ENCODE peak calls at places on chromosomes 12 and 14, in ten cellular contexts. One of them, this sample, is unnamed.

GRCh38 chr14:23043749-23044148 is 1.7 kb downstream of the PSMB11 start:
- DNase-seq in ascending aorta: no peak
- DNase-seq in IMR-90: no peak
- DNase-seq in GM23248: no peak
- DNase-seq in AG08396: no peak
- DNase-seq in AG10803: no peak
- DNase-seq in A549: no peak
- DNase-seq in CD8-positive, alpha-beta memory T cell: no peak
- DNase-seq in AG20443: no peak
- DNase-seq in stimulated activated CD4-positive, alpha-beta T cell treated with anti-CD3 and anti-CD28 coated beads, Interleukin-12 subunit alpha, Interleukin-12 subunit beta, amount 100 ng/mL, for 48 hours: no peak
- DNase-seq in this sample: no peak

GRCh38 chr14:32201816-32202467 is at the start of gene RNU6-7:
- DNase-seq in AG20443: no peak
- DNase-seq in IMR-90: peak
- DNase-seq in stimulated activated CD4-positive, alpha-beta T cell treated with anti-CD3 and anti-CD28 coated beads, Interleukin-12 subunit alpha, Interleukin-12 subunit beta, amount 100 ng/mL, for 48 hours: peak
- DNase-seq in CD8-positive, alpha-beta memory T cell: peak
- DNase-seq in A549: no peak
- DNase-seq in ascending aorta: peak
- DNase-seq in GM23248: peak
- DNase-seq in AG10803: no peak
- DNase-seq in AG08396: no peak
- DNase-seq in this sample: peak

GRCh38 chr12:45637706-45638105 is 91.8 kb upstream of the ARID2 start:
- DNase-seq in ascending aorta: no peak
- DNase-seq in AG08396: no peak
- DNase-seq in stimulated activated CD4-positive, alpha-beta T cell treated with anti-CD3 and anti-CD28 coated beads, Interleukin-12 subunit alpha, Interleukin-12 subunit beta, amount 100 ng/mL, for 48 hours: no peak
- DNase-seq in A549: no peak
- DNase-seq in AG10803: peak
- DNase-seq in CD8-positive, alpha-beta memory T cell: no peak
- DNase-seq in AG20443: no peak
- DNase-seq in IMR-90: peak
- DNase-seq in GM23248: peak
- DNase-seq in this sample: no peak

GRCh38 chr14:93430889-93431670 is at the start of gene UNC79:
- DNase-seq in ascending aorta: no peak
- DNase-seq in AG10803: no peak
- DNase-seq in AG20443: peak
- DNase-seq in A549: no peak
- DNase-seq in IMR-90: no peak
- DNase-seq in GM23248: peak
- DNase-seq in AG08396: peak
- DNase-seq in stimulated activated CD4-positive, alpha-beta T cell treated with anti-CD3 and anti-CD28 coated beads, Interleukin-12 subunit alpha, Interleukin-12 subunit beta, amount 100 ng/mL, for 48 hours: no peak
- DNase-seq in CD8-positive, alpha-beta memory T cell: no peak
- DNase-seq in this sample: no peak

GRCh38 chr14:104223101-104223809 is 84.9 kb downstream of the KIF26A start:
- DNase-seq in A549: no peak
- DNase-seq in AG20443: no peak
- DNase-seq in stimulated activated CD4-positive, alpha-beta T cell treated with anti-CD3 and anti-CD28 coated beads, Interleukin-12 subunit alpha, Interleukin-12 subunit beta, amount 100 ng/mL, for 48 hours: no peak
- DNase-seq in CD8-positive, alpha-beta memory T cell: no peak
- DNase-seq in AG10803: no peak
- DNase-seq in AG08396: no peak
- DNase-seq in ascending aorta: no peak
- DNase-seq in IMR-90: no peak
- DNase-seq in GM23248: no peak
- DNase-seq in this sample: no peak

GRCh38 chr14:70780396-70781075 is 28.8 kb downstream of the MAP3K9 start:
- DNase-seq in stimulated activated CD4-positive, alpha-beta T cell treated with anti-CD3 and anti-CD28 coated beads, Interleukin-12 subunit alpha, Interleukin-12 subunit beta, amount 100 ng/mL, for 48 hours: no peak
- DNase-seq in IMR-90: no peak
- DNase-seq in AG20443: no peak
- DNase-seq in GM23248: no peak
- DNase-seq in AG10803: no peak
- DNase-seq in AG08396: no peak
- DNase-seq in CD8-positive, alpha-beta memory T cell: no peak
- DNase-seq in ascending aorta: no peak
- DNase-seq in A549: no peak
- DNase-seq in this sample: no peak

GRCh38 chr12:115341442-115341841 is 657.5 kb upstream of the TBX3 start:
- DNase-seq in ascending aorta: peak
- DNase-seq in AG08396: peak
- DNase-seq in AG10803: peak
- DNase-seq in GM23248: peak
- DNase-seq in A549: peak
- DNase-seq in CD8-positive, alpha-beta memory T cell: no peak
- DNase-seq in IMR-90: peak
- DNase-seq in stimulated activated CD4-positive, alpha-beta T cell treated with anti-CD3 and anti-CD28 coated beads, Interleukin-12 subunit alpha, Interleukin-12 subunit beta, amount 100 ng/mL, for 48 hours: no peak
- DNase-seq in AG20443: peak
- DNase-seq in this sample: no peak

GRCh38 chr14:102554835-102555819 is 37.3 kb upstream of the RCOR1 start:
- DNase-seq in AG10803: peak
- DNase-seq in AG08396: peak
- DNase-seq in stimulated activated CD4-positive, alpha-beta T cell treated with anti-CD3 and anti-CD28 coated beads, Interleukin-12 subunit alpha, Interleukin-12 subunit beta, amount 100 ng/mL, for 48 hours: peak
- DNase-seq in AG20443: peak
- DNase-seq in A549: no peak
- DNase-seq in CD8-positive, alpha-beta memory T cell: peak
- DNase-seq in IMR-90: no peak
- DNase-seq in GM23248: peak
- DNase-seq in ascending aorta: no peak
- DNase-seq in this sample: no peak

GRCh38 chr12:88628856-88629509 is 48.7 kb upstream of the KITLG start:
- DNase-seq in A549: no peak
- DNase-seq in CD8-positive, alpha-beta memory T cell: no peak
- DNase-seq in GM23248: no peak
- DNase-seq in AG10803: peak
- DNase-seq in ascending aorta: no peak
- DNase-seq in stimulated activated CD4-positive, alpha-beta T cell treated with anti-CD3 and anti-CD28 coated beads, Interleukin-12 subunit alpha, Interleukin-12 subunit beta, amount 100 ng/mL, for 48 hours: no peak
- DNase-seq in AG20443: peak
- DNase-seq in IMR-90: peak
- DNase-seq in AG08396: no peak
- DNase-seq in this sample: no peak

GRCh38 chr12:91194500-91194899 is 11.9 kb upstream of the DCN start:
- DNase-seq in AG10803: peak
- DNase-seq in GM23248: no peak
- DNase-seq in CD8-positive, alpha-beta memory T cell: no peak
- DNase-seq in IMR-90: peak
- DNase-seq in AG20443: no peak
- DNase-seq in A549: no peak
- DNase-seq in stimulated activated CD4-positive, alpha-beta T cell treated with anti-CD3 and anti-CD28 coated beads, Interleukin-12 subunit alpha, Interleukin-12 subunit beta, amount 100 ng/mL, for 48 hours: no peak
- DNase-seq in ascending aorta: no peak
- DNase-seq in AG08396: no peak
- DNase-seq in this sample: no peak

GRCh38 chr12:127083028-127083949 is 1183.7 kb upstream of the TMEM132C start:
- DNase-seq in stimulated activated CD4-positive, alpha-beta T cell treated with anti-CD3 and anti-CD28 coated beads, Interleukin-12 subunit alpha, Interleukin-12 subunit beta, amount 100 ng/mL, for 48 hours: no peak
- DNase-seq in CD8-positive, alpha-beta memory T cell: peak
- DNase-seq in GM23248: peak
- DNase-seq in AG10803: peak
- DNase-seq in ascending aorta: no peak
- DNase-seq in IMR-90: peak
- DNase-seq in A549: peak
- DNase-seq in AG20443: peak
- DNase-seq in AG08396: peak
- DNase-seq in this sample: peak

GRCh38 chr14:57182760-57183503 is 85.8 kb downstream of the EXOC5 start:
- DNase-seq in A549: no peak
- DNase-seq in AG08396: no peak
- DNase-seq in IMR-90: peak
- DNase-seq in CD8-positive, alpha-beta memory T cell: no peak
- DNase-seq in AG20443: peak
- DNase-seq in stimulated activated CD4-positive, alpha-beta T cell treated with anti-CD3 and anti-CD28 coated beads, Interleukin-12 subunit alpha, Interleukin-12 subunit beta, amount 100 ng/mL, for 48 hours: no peak
- DNase-seq in GM23248: peak
- DNase-seq in AG10803: no peak
- DNase-seq in ascending aorta: no peak
- DNase-seq in this sample: no peak

GRCh38 chr12:132635076-132635955 is 16.7 kb downstream of the P2RX2 start:
- DNase-seq in ascending aorta: no peak
- DNase-seq in stimulated activated CD4-positive, alpha-beta T cell treated with anti-CD3 and anti-CD28 coated beads, Interleukin-12 subunit alpha, Interleukin-12 subunit beta, amount 100 ng/mL, for 48 hours: no peak
- DNase-seq in IMR-90: no peak
- DNase-seq in GM23248: no peak
- DNase-seq in AG10803: no peak
- DNase-seq in AG20443: no peak
- DNase-seq in A549: no peak
- DNase-seq in AG08396: no peak
- DNase-seq in CD8-positive, alpha-beta memory T cell: no peak
- DNase-seq in this sample: no peak

GRCh38 chr12:12817611-12818010 is 4.5 kb downstream of the DDX47 start:
- DNase-seq in AG20443: no peak
- DNase-seq in GM23248: no peak
- DNase-seq in AG10803: no peak
- DNase-seq in CD8-positive, alpha-beta memory T cell: no peak
- DNase-seq in stimulated activated CD4-positive, alpha-beta T cell treated with anti-CD3 and anti-CD28 coated beads, Interleukin-12 subunit alpha, Interleukin-12 subunit beta, amount 100 ng/mL, for 48 hours: no peak
- DNase-seq in AG08396: no peak
- DNase-seq in IMR-90: no peak
- DNase-seq in ascending aorta: no peak
- DNase-seq in A549: no peak
- DNase-seq in this sample: no peak

GRCh38 chr14:75244121-75244520 is 34.5 kb upstream of the FOS start:
- DNase-seq in A549: no peak
- DNase-seq in ascending aorta: no peak
- DNase-seq in CD8-positive, alpha-beta memory T cell: no peak
- DNase-seq in GM23248: no peak
- DNase-seq in AG08396: no peak
- DNase-seq in IMR-90: no peak
- DNase-seq in AG10803: no peak
- DNase-seq in stimulated activated CD4-positive, alpha-beta T cell treated with anti-CD3 and anti-CD28 coated beads, Interleukin-12 subunit alpha, Interleukin-12 subunit beta, amount 100 ng/mL, for 48 hours: no peak
- DNase-seq in AG20443: no peak
- DNase-seq in this sample: no peak

GRCh38 chr14:103141117-103141796 is 18.0 kb downstream of the TNFAIP2 start:
- DNase-seq in IMR-90: peak
- DNase-seq in AG08396: peak
- DNase-seq in AG20443: peak
- DNase-seq in AG10803: peak
- DNase-seq in CD8-positive, alpha-beta memory T cell: no peak
- DNase-seq in stimulated activated CD4-positive, alpha-beta T cell treated with anti-CD3 and anti-CD28 coated beads, Interleukin-12 subunit alpha, Interleukin-12 subunit beta, amount 100 ng/mL, for 48 hours: peak
- DNase-seq in GM23248: peak
- DNase-seq in ascending aorta: no peak
- DNase-seq in A549: peak
- DNase-seq in this sample: peak

GRCh38 chr14:23675337-23675736 is 39.2 kb downstream of the DHRS2 start:
- DNase-seq in CD8-positive, alpha-beta memory T cell: no peak
- DNase-seq in GM23248: no peak
- DNase-seq in AG20443: no peak
- DNase-seq in AG08396: no peak
- DNase-seq in ascending aorta: no peak
- DNase-seq in IMR-90: no peak
- DNase-seq in A549: no peak
- DNase-seq in AG10803: no peak
- DNase-seq in stimulated activated CD4-positive, alpha-beta T cell treated with anti-CD3 and anti-CD28 coated beads, Interleukin-12 subunit alpha, Interleukin-12 subunit beta, amount 100 ng/mL, for 48 hours: no peak
- DNase-seq in this sample: no peak

GRCh38 chr12:119578112-119578511 is 15.5 kb upstream of the TMEM233 start:
- DNase-seq in AG08396: no peak
- DNase-seq in AG10803: peak
- DNase-seq in ascending aorta: no peak
- DNase-seq in A549: no peak
- DNase-seq in CD8-positive, alpha-beta memory T cell: no peak
- DNase-seq in GM23248: peak
- DNase-seq in stimulated activated CD4-positive, alpha-beta T cell treated with anti-CD3 and anti-CD28 coated beads, Interleukin-12 subunit alpha, Interleukin-12 subunit beta, amount 100 ng/mL, for 48 hours: peak
- DNase-seq in AG20443: no peak
- DNase-seq in IMR-90: no peak
- DNase-seq in this sample: no peak

GRCh38 chr14:50697659-50698290 is 29.7 kb upstream of the SAV1 start:
- DNase-seq in CD8-positive, alpha-beta memory T cell: no peak
- DNase-seq in AG10803: peak
- DNase-seq in AG08396: no peak
- DNase-seq in ascending aorta: no peak
- DNase-seq in GM23248: no peak
- DNase-seq in stimulated activated CD4-positive, alpha-beta T cell treated with anti-CD3 and anti-CD28 coated beads, Interleukin-12 subunit alpha, Interleukin-12 subunit beta, amount 100 ng/mL, for 48 hours: no peak
- DNase-seq in AG20443: no peak
- DNase-seq in A549: no peak
- DNase-seq in IMR-90: peak
- DNase-seq in this sample: no peak

GRCh38 chr14:74834682-74835392 is 41.1 kb downstream of the PROX2 start:
- DNase-seq in IMR-90: peak
- DNase-seq in A549: no peak
- DNase-seq in AG10803: no peak
- DNase-seq in CD8-positive, alpha-beta memory T cell: no peak
- DNase-seq in GM23248: peak
- DNase-seq in AG08396: no peak
- DNase-seq in stimulated activated CD4-positive, alpha-beta T cell treated with anti-CD3 and anti-CD28 coated beads, Interleukin-12 subunit alpha, Interleukin-12 subunit beta, amount 100 ng/mL, for 48 hours: no peak
- DNase-seq in ascending aorta: no peak
- DNase-seq in AG20443: no peak
- DNase-seq in this sample: no peak

This sample was measured in HuH-7.5.